ENCODE peak calls at places on chromosomes 5 and 9, in five cellular contexts. T is pancreas, D is DND-41, Q is body of pancreas, K is adipocyte. L is an unnamed sample.

GRCh38 chr9:126471084-126471611 is 142.6 kb upstream of the LMX1B start:
- DNase-seq in T (peak), D (peak), Q (peak), K (peak), L (peak)

GRCh38 chr9:31612336-31613030 is 772.0 kb upstream of the ACO1 start:
- DNase-seq in T (no peak), D (no peak), Q (no peak), K (peak), L (no peak)

GRCh38 chr5:61881821-61882220 is 424.2 kb upstream of the KIF2A start:
- DNase-seq in T (no peak), D (no peak), Q (no peak), K (peak), L (no peak)

GRCh38 chr5:138448070-138448469 is 9.2 kb downstream of the REEP2 start:
- DNase-seq in T (no peak), D (no peak), Q (no peak), K (no peak), L (no peak)

GRCh38 chr5:55429707-55430253 is 105.0 kb downstream of the PLPP1 start:
- DNase-seq in T (peak), D (no peak), Q (peak), K (no peak), L (no peak)

GRCh38 chr5:122076669-122077450 is 1.2 kb downstream of the LOX start:
- DNase-seq in T (peak), D (no peak), Q (peak), K (peak), L (peak)

GRCh38 chr9:112719696-112720095 is 1.8 kb upstream of the INIP start:
- DNase-seq in T (no peak), D (no peak), Q (no peak), K (no peak), L (no peak)

GRCh38 chr5:143557061-143557818 is 153.8 kb upstream of the NR3C1 start:
- DNase-seq in T (no peak), D (no peak), Q (no peak), K (peak), L (no peak)

GRCh38 chr9:96031366-96031824 is 155.9 kb downstream of the ERCC6L2 start:
- DNase-seq in T (peak), D (no peak), Q (peak), K (peak), L (no peak)

GRCh38 chr9:96031962-96032534 is 156.6 kb downstream of the ERCC6L2 start:
- DNase-seq in T (no peak), D (no peak), Q (no peak), K (no peak), L (no peak)

GRCh38 chr9:96038271-96038670 is 162.8 kb downstream of the ERCC6L2 start:
- DNase-seq in T (no peak), D (no peak), Q (no peak), K (no peak), L (no peak)

GRCh38 chr9:96033896-96034295 is 158.4 kb downstream of the ERCC6L2 start:
- DNase-seq in T (no peak), D (no peak), Q (no peak), K (no peak), L (no peak)

GRCh38 chr9:96034553-96035122 is 159.1 kb downstream of the ERCC6L2 start:
- DNase-seq in T (no peak), D (no peak), Q (no peak), K (no peak), L (no peak)
- H3K4me3 ChIP-seq in T (no peak), D (no peak), Q (no peak), K (no peak), L (no peak)

GRCh38 chr9:130565792-130566191 is 13.6 kb upstream of the FUBP3 start:
- DNase-seq in T (no peak), D (no peak), Q (no peak), K (no peak), L (no peak)
- H3K4me3 ChIP-seq in T (no peak), D (no peak), Q (no peak), K (no peak), L (no peak)

GRCh38 chr9:76835571-76836283 is 70.2 kb downstream of the PRUNE2 start:
- DNase-seq in T (no peak), D (no peak), Q (no peak), K (peak), L (no peak)
- H3K4me3 ChIP-seq in T (no peak), D (no peak), Q (no peak), K (peak), L (no peak)

GRCh38 chr9:136537896-136538598 is 7.8 kb downstream of the NOTCH1 start:
- DNase-seq in T (no peak), D (no peak), Q (no peak), K (peak), L (no peak)

GRCh38 chr9:136537411-136537810 is 8.4 kb downstream of the NOTCH1 start:
- DNase-seq in T (no peak), D (no peak), Q (no peak), K (no peak), L (no peak)

GRCh38 chr9:136536721-136537241 is 9.1 kb downstream of the NOTCH1 start:
- DNase-seq in T (no peak), D (no peak), Q (no peak), K (no peak), L (no peak)

GRCh38 chr9:136539427-136540412 is 6.1 kb downstream of the NOTCH1 start:
- DNase-seq in T (peak), D (peak), Q (peak), K (no peak), L (peak)

DNA sequence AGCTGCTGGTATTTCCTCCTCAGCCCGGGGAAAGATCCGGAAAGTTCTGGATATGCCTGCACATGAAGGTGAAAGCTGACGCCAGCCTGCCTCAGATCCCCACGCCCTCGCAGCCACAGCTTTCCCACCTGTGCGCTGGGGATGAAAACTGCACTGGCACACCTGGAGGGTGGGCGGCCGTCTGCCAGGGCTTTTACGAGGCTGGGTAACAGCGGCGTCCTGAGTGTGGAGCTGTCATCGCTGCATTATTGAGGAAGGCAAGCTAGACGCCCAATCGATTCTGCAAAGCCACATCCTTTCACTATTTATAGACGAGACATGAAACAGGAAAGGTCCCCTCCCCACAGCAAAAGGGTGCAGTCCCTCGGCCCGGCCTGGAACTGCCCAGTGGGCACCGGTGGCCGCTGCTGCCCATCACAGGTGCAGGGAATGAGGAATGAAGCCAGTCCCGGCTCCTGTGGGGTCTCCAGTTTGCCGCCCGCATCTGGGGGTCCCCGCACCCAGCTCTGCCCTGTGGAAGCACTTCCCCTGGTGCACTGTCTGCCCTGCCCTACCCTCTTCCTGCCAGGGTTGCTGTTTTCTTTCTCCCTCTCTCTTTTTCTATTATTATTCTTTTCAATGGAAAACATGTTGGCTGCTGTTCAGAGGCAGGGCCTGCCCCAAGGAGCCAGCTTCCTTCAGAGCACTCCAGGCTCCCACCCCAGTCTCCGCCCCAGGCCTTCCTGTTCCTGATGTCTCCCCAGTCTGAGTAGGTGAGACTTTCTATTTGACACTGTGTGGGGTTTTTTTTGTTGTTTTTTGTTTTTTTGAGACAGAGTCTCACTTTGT is 7.0 kb downstream of the NOTCH1 start:
- DNase-seq in T (no peak), D (no peak), Q (no peak), K (no peak), L (peak)
- H3K4me3 ChIP-seq in T (no peak), D (no peak), Q (no peak), K (no peak), L (peak)